ENCODE peak calls at places on chromosome 16, in eight cellular contexts. N, H, V, T, J, C, R and O are unnamed samples.

GRCh38 chr16:52617591-52617990 is 70.6 kb upstream of the TOX3 start:
- DNase-seq in R (no peak), J (no peak), C (no peak), V (no peak), N (no peak), H (no peak), T (no peak), O (no peak)

GRCh38 chr16:48408688-48409087 is 23.5 kb upstream of the SIAH1 start:
- DNase-seq in N (no peak), H (no peak), R (no peak), C (no peak), T (no peak), V (no peak), J (no peak), O (no peak)

GRCh38 chr16:79401157-79401556 is 199.4 kb downstream of the MAF start:
- DNase-seq in N (no peak), J (no peak), C (no peak), T (no peak), H (no peak), R (no peak), V (no peak), O (no peak)

GRCh38 chr16:54444851-54445523 is 158.4 kb upstream of the IRX3 start:
- DNase-seq in R (no peak), V (no peak), T (no peak), H (no peak), N (no peak), C (no peak), J (no peak), O (no peak)

GRCh38 chr16:75377971-75378386 is 55.3 kb downstream of the CFDP1 start:
- DNase-seq in R (no peak), V (no peak), C (no peak), T (no peak), J (peak; percentile 7), H (no peak), N (no peak), O (no peak)

GRCh38 chr16:15928261-15929104 is 20.9 kb upstream of the ABCC1 start:
- DNase-seq in R (no peak), H (no peak), N (no peak), J (no peak), T (no peak), V (no peak), C (no peak), O (no peak)

GRCh38 chr16:3609895-3610697 is 1.3 kb downstream of the SLX4 start:
- DNase-seq in N (no peak), T (no peak), J (no peak), R (peak; percentile 60), V (peak; percentile 50), C (no peak), H (no peak), O (no peak)

GRCh38 chr16:88069397-88070168 is 118.3 kb downstream of the BANP start:
- DNase-seq in H (peak; percentile 79), N (peak; percentile 89), V (peak; percentile 98), C (no peak), J (no peak), T (no peak), R (no peak), O (no peak)

GRCh38 chr16:22163806-22164205 is 1.5 kb downstream of the SDR42E2 start:
- DNase-seq in J (no peak), C (no peak), H (no peak), R (no peak), N (no peak), V (no peak), T (no peak), O (no peak)

GRCh38 chr16:4217246-4218131 is 24.4 kb downstream of the SRL start:
- DNase-seq in R (no peak), C (peak; percentile 65), V (no peak), H (no peak), J (no peak), N (no peak), T (no peak), O (no peak)

GRCh38 chr16:47644166-47644565 is 183.0 kb downstream of the PHKB start:
- DNase-seq in T (no peak), R (peak; percentile 76), N (no peak), H (no peak), C (no peak), V (no peak), J (no peak), O (no peak)

GRCh38 chr16:65919116-65919515 is 447.4 kb upstream of the CDH5 start:
- DNase-seq in J (no peak), R (no peak), T (no peak), N (no peak), V (no peak), C (no peak), H (no peak), O (no peak)

GRCh38 chr16:49503242-49504022 is 129.8 kb downstream of the C16orf78 start:
- DNase-seq in T (no peak), V (no peak), H (no peak), N (peak; percentile 57), J (no peak), R (no peak), C (no peak), O (peak; percentile 18)

GRCh38 chr16:72876221-72876620 is 171.7 kb downstream of the ZFHX3 start:
- DNase-seq in V (no peak), R (peak; percentile 83), J (no peak), H (no peak), T (no peak), N (peak; percentile 54), C (peak; percentile 66), O (no peak)

GRCh38 chr16:22782299-22782698 is 31.7 kb upstream of the HS3ST2 start:
- DNase-seq in V (no peak), T (no peak), R (no peak), C (no peak), H (no peak), J (no peak), N (no peak), O (no peak)

GRCh38 chr16:714079-714478 is 839 bp upstream of the METRN start:
- DNase-seq in C (no peak), H (no peak), T (no peak), R (no peak), J (no peak), V (no peak), N (no peak), O (no peak)

GRCh38 chr16:80666378-80667257 is 125.8 kb downstream of the DYNLRB2 start:
- DNase-seq in N (no peak), H (no peak), C (no peak), J (no peak), T (peak; percentile 46), V (no peak), R (no peak), O (no peak)

GRCh38 chr16:17173134-17173729 is 297.5 kb downstream of the XYLT1 start:
- DNase-seq in H (no peak), C (no peak), V (peak; percentile 8), T (no peak), N (no peak), J (no peak), R (peak; percentile 78), O (no peak)

GRCh38 chr16:1488054-1488601 is 616 bp downstream of the PTX4 start:
- DNase-seq in T (no peak), H (no peak), V (no peak), N (no peak), C (no peak), R (no peak), J (no peak), O (no peak)

GRCh38 chr16:17850626-17851265 is 380.0 kb upstream of the XYLT1 start:
- DNase-seq in V (no peak), T (no peak), H (no peak), J (no peak), R (no peak), N (no peak), C (no peak), O (no peak)

GRCh38 chr16:3645504-3646347 is 8.8 kb upstream of the DNASE1 start:
- DNase-seq in R (peak; percentile 42), C (no peak), V (no peak), H (peak; percentile 2), N (peak; percentile 23), J (no peak), T (no peak), O (no peak)

GRCh38 chr16:23254338-23254737 is 47.8 kb upstream of the SCNN1B start:
- DNase-seq in R (no peak), H (no peak), V (no peak), N (no peak), C (no peak), T (no peak), J (no peak), O (no peak)

GRCh38 chr16:14003119-14003570 is 68.0 kb upstream of the MRTFB start:
- DNase-seq in T (no peak), J (peak; percentile 12), V (peak; percentile 24), C (peak; percentile 68), R (peak; percentile 74), H (no peak), N (peak; percentile 41), O (no peak)

GRCh38 chr16:813204-813915 is 12.8 kb upstream of the GNG13 start:
- DNase-seq in N (peak; percentile 78), R (no peak), H (peak; percentile 50), J (peak; percentile 77), V (peak; percentile 44), C (no peak), T (no peak), O (peak; percentile 59)

GRCh38 chr16:2700786-2701185 is 18.5 kb downstream of the KCTD5 start:
- DNase-seq in J (no peak), T (no peak), H (no peak), V (no peak), N (no peak), C (no peak), R (no peak), O (no peak)

GRCh38 chr16:60729052-60729451 is 1307.2 kb downstream of the CDH8 start:
- DNase-seq in V (no peak), T (no peak), N (no peak), R (no peak), H (no peak), J (no peak), C (no peak), O (no peak)

GRCh38 chr16:10938321-10938720 is 3.9 kb downstream of the DEXI start:
- DNase-seq in R (no peak), V (no peak), H (no peak), N (no peak), J (no peak), T (no peak), C (no peak), O (no peak)

GRCh38 chr16:27319257-27319965 is 5.6 kb downstream of the IL4R start:
- DNase-seq in R (peak; percentile 60), H (no peak), T (no peak), J (no peak), N (no peak), V (no peak), C (peak; percentile 10), O (no peak)

GRCh38 chr16:8660841-8661301 is 13.5 kb upstream of the ABAT start:
- DNase-seq in V (peak; percentile 59), N (peak; percentile 74), J (peak; percentile 56), R (no peak), C (peak; percentile 46), T (peak; percentile 9), H (no peak), O (no peak)

GRCh38 chr16:19008245-19008644 is 24.5 kb downstream of the TMC7 start:
- DNase-seq in J (no peak), H (no peak), R (no peak), N (no peak), V (no peak), T (no peak), C (no peak), O (no peak)